ENCODE peak calls at places on chromosomes 2 and 18, in four cellular contexts. G is H1, B is SK-N-SH, O is K562. J is an unnamed sample.
A peak's percentile ranks its signal among the peaks of the same experiment; 100 is the strongest.

GRCh38 chr2:156436477-156437085 is 402 bp downstream of the GPD2 start:
- DNase-seq in O (no peak), G (no peak), B (no peak), J (peak; percentile 16)

GRCh38 chr2:1538663-1539062 is 125.4 kb downstream of the TPO start:
- DNase-seq in B (peak; percentile 79), G (peak; percentile 51), O (no peak), J (no peak)

GRCh38 chr2:216006164-216006663 is 7.1 kb downstream of the MREG start:
- DNase-seq in O (no peak), B (no peak), G (peak; percentile 39), J (no peak)

GRCh38 chr2:25620711-25621110 is 52.7 kb downstream of the DTNB start:
- DNase-seq in O (no peak), G (no peak), B (no peak), J (no peak)

GRCh38 chr2:47174731-47175361 is 19.7 kb upstream of the STPG4 start:
- DNase-seq in O (peak; percentile 39), G (no peak), B (peak; percentile 38), J (no peak)

GRCh38 chr2:105398522-105399206 is at the start of gene FHL2:
- DNase-seq in B (peak; percentile 94), G (peak; percentile 60), O (peak; percentile 77), J (peak; percentile 72)

GRCh38 chr2:53452957-53453748 is 314.5 kb upstream of the CHAC2 start:
- DNase-seq in B (no peak), G (no peak), O (no peak), J (no peak)

GRCh38 chr18:67456691-67457090 is 59.8 kb downstream of the DSEL start:
- DNase-seq in G (no peak), O (no peak), B (no peak), J (no peak)

GRCh38 chr2:231372326-231372725 is 23.2 kb upstream of the B3GNT7 start:
- DNase-seq in O (no peak), B (no peak), G (no peak), J (no peak)

GRCh38 chr18:49966090-49966489 is 152.8 kb upstream of the ACAA2 start:
- DNase-seq in B (no peak), O (no peak), G (no peak), J (no peak)

GRCh38 chr2:180696005-180696404 is 284.4 kb upstream of the UBE2E3 start:
- DNase-seq in B (no peak), O (no peak), G (no peak), J (no peak)

GRCh38 chr2:224513991-224514390 is 71.2 kb downstream of the CUL3 start:
- DNase-seq in O (no peak), B (no peak), G (no peak), J (no peak)

GRCh38 chr2:170145191-170145590 is 32.8 kb upstream of the MYO3B start:
- DNase-seq in B (no peak), O (no peak), G (no peak), J (no peak)

GRCh38 chr2:170145675-170146432 is 32.1 kb upstream of the MYO3B start:
- DNase-seq in O (no peak), G (no peak), B (peak; percentile 46), J (no peak)

GRCh38 chr2:170146784-170147183 is 31.2 kb upstream of the MYO3B start:
- DNase-seq in O (no peak), B (no peak), G (no peak), J (no peak)

GRCh38 chr2:170143045-170143717 is 34.8 kb upstream of the MYO3B start:
- DNase-seq in B (no peak), G (no peak), O (peak; percentile 81), J (no peak)

GRCh38 chr2:170144758-170145157 is 33.2 kb upstream of the MYO3B start:
- DNase-seq in G (no peak), B (no peak), O (no peak), J (no peak)
- TF ChIP-seq TAF1 in G (no peak), B (no peak), O (no peak), J (no peak)

DNA sequence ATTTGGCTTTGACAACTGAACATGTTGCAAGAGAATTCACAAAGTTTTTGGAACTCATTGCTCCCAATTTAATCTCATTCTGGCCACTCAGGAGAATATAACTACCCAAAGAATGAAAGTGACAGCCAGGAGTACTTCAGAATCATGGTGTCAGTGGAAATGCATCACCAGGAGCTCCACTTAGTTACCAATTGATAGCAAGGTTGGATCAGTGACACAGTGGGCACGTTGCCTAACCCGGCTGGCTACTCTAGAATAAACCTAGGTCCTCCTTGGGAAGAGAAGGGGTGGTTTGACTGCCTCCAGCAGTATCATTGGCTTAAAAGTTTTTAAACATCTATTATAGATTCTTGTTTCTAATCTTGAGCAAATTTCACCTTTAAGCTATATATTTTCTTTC is 40.0 kb upstream of the LRP1B start:
- DNase-seq in B (no peak), O (no peak), G (no peak), J (no peak)
- TF ChIP-seq TAF1 in B (no peak), O (no peak), G (no peak), J (no peak)

DNA sequence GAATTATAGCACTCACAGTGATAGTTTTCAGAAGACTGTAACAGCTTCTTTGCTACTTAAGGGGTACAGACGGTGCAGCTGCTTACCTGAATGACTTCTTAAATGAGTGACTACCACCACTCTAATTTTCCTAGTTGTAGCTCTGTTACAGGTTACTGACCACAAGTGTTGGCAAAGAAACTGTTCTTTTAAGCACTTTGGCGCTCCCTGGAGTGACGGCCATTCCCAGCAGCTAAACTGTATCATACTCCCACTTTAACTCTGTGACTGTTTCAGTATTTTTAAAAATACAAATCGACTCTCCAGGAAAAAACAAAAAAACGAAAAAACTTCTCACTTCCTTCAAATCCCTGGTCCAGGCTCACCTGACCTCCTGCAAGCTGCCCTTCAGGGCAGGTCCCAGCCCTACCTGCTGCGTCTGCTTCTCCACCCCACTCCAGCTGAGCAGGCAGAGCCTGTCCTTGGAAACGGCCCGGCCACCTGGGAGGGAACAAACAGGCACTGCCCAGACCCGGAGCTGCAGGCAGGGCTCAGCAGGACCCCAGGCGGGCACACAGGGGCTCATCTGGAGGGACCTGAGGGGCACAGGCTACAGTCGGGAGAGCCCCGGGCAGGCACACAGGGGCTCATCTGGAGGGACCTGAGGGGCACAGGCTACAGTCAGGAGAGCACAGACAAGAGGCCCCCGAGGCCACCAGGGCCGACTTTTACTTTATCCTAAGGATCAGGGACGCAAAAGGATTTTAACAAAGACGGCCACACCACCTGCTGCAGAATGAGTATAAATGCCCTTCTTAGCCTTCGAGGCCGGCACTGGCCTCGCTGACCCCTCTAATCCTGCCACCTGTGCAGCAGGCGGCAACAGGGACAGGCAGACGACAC is 24.5 kb downstream of the SLC66A2 start:
- DNase-seq in O (no peak), G (no peak), B (no peak), J (no peak)
- TF ChIP-seq TAF1 in O (no peak), G (no peak), B (no peak), J (no peak)

DNA sequence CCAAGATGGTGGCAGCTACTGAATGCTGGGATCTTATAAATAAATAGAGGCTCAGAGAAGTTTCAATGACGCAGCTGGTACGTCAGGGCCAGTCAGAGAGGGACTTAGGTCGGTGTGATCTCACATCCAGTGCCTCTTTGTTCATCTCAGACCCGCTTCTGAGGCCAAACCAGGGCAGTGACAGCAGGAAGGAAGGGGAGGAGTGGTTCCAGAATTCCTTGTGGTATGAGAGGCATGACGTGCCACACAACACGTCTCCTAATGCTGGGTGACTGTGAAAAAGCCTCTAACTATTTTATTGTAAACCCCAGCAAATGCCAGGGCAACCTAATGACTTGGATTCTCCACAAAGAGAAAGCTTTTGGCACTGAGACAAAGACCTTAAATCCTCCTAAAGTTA is 423.3 kb downstream of the LPIN1 start:
- DNase-seq in B (no peak), G (no peak), O (no peak), J (no peak)
- TF ChIP-seq TAF1 in B (no peak), G (no peak), O (no peak), J (no peak)

J was measured in GM12892.